ENCODE peak calls at places on chromosomes 6 and 20, in nine cellular contexts. W is A549, V is right lobe of liver, O is adrenal gland, X is GM12892, A is HepG2, F is uterus, P is HCT116, T is stomach. Q is an unnamed sample.

GRCh38 chr6:84150680-84151079 is 76.8 kb downstream of the CEP162 start:
- DNase-seq in A (no peak), O (no peak), F (no peak), W (no peak), V (no peak), T (no peak), P (no peak), X (no peak), Q (no peak)

GRCh38 chr6:141316236-141316635 is 816.5 kb upstream of the GJE1 start:
- DNase-seq in A (no peak), T (no peak), F (no peak), O (no peak), P (no peak), X (no peak), V (no peak), W (no peak), Q (no peak)

GRCh38 chr6:47247227-47247797 is 62.4 kb downstream of the TNFRSF21 start:
- DNase-seq in T (no peak), W (no peak), A (no peak), F (no peak), O (no peak), P (no peak), V (no peak), X (no peak), Q (peak)

GRCh38 chr6:104506429-104506828 is 353.3 kb downstream of the HACE1 start:
- DNase-seq in P (no peak), A (no peak), F (no peak), O (no peak), W (no peak), X (no peak), V (no peak), T (no peak), Q (no peak)

GRCh38 chr6:79671605-79672266 is 40.6 kb downstream of the SH3BGRL2 start:
- DNase-seq in T (peak), F (peak), A (peak), W (peak), V (no peak), O (peak), X (no peak), P (peak), Q (no peak)

GRCh38 chr6:125983246-125983945 is 2.9 kb upstream of the TRMT11 start:
- DNase-seq in P (no peak), V (no peak), T (no peak), A (no peak), X (no peak), F (no peak), W (peak), O (no peak), Q (no peak)

GRCh38 chr6:137210903-137211302 is 8.3 kb downstream of the IFNGR1 start:
- DNase-seq in V (no peak), T (no peak), P (no peak), W (no peak), O (no peak), A (no peak), X (no peak), F (no peak), Q (no peak)

GRCh38 chr6:27864906-27865883 is 47.0 kb downstream of the OR2B2 start:
- DNase-seq in T (peak), X (peak), V (peak), A (peak), O (peak), F (peak), P (no peak), W (peak), Q (peak)

GRCh38 chr20:10434467-10434831 is 427 bp upstream of the MKKS start:
- DNase-seq in P (peak), V (peak), T (peak), O (peak), A (peak), X (peak), F (peak), W (peak), Q (peak)

GRCh38 chr20:10434832-10435812 is at the start of gene SLX4IP:
- DNase-seq in W (peak), X (peak), T (peak), F (peak), O (peak), P (peak), V (peak), A (peak), Q (peak)

GRCh38 chr20:10433014-10433622 is 904 bp downstream of the MKKS start:
- DNase-seq in V (no peak), X (no peak), T (no peak), F (no peak), A (peak), P (no peak), W (no peak), O (no peak), Q (no peak)

GRCh38 chr20:10432079-10432478 is 1.9 kb downstream of the MKKS start:
- DNase-seq in P (no peak), T (no peak), F (no peak), X (no peak), O (no peak), V (no peak), A (no peak), W (no peak), Q (no peak)

GRCh38 chr20:10433623-10434466 is at the start of gene MKKS:
- DNase-seq in O (peak), F (peak), P (peak), V (peak), T (peak), A (peak), W (peak), X (peak), Q (peak)
- TF ChIP-seq POLR2A in O (peak), F (peak), P (no peak), V (peak), T (no peak), A (peak), W (peak), X (peak), Q (no peak)

GRCh38 chr6:155177369-155177961 is 86.3 kb upstream of the CLDN20 start:
- DNase-seq in A (peak), P (peak), O (no peak), F (peak), T (peak), W (peak), X (no peak), V (no peak), Q (peak)

GRCh38 chr6:155185544-155185943 is 78.3 kb upstream of the CLDN20 start:
- DNase-seq in A (no peak), P (peak), X (no peak), V (no peak), W (peak), T (peak), F (no peak), O (no peak), Q (no peak)

GRCh38 chr6:155183095-155183494 is 80.7 kb upstream of the CLDN20 start:
- DNase-seq in X (no peak), T (no peak), V (no peak), O (no peak), F (no peak), W (no peak), A (no peak), P (no peak), Q (no peak)

GRCh38 chr6:155182103-155182502 is 81.7 kb upstream of the CLDN20 start:
- DNase-seq in T (no peak), P (no peak), A (no peak), W (no peak), O (no peak), V (no peak), F (no peak), X (no peak), Q (no peak)

DNA sequence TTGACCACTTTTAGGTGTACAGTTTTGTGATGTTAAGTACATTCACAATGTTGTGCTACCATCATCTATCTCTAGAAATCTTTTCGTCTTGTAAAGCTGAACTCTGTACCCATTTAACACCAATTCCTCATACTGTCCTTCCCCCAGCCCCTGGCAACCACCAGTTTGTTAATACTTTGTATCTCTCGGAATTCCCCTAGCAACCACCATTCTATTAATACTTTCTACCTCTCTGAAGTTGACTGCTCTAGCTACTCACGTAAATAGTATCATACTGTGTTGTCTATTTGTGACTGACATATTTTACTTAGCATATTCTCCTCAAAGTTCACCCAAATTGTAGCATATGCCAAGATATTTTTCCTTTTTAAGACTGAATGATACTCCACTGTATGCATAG is 82.3 kb upstream of the CLDN20 start:
- DNase-seq in X (no peak), W (no peak), O (no peak), T (no peak), F (no peak), V (no peak), A (peak), P (no peak), Q (no peak)
- TF ChIP-seq POLR2A in X (no peak), W (no peak), O (no peak), T (no peak), F (no peak), V (no peak), A (no peak), P (no peak), Q (no peak)

GRCh38 chr20:50523552-50524167 is 13.5 kb downstream of the PTPN1 start:
- DNase-seq in X (no peak), P (no peak), F (no peak), W (no peak), A (no peak), T (no peak), V (no peak), O (no peak), Q (no peak)

GRCh38 chr20:50521709-50522674 is 11.8 kb downstream of the PTPN1 start:
- DNase-seq in A (no peak), W (no peak), T (no peak), P (no peak), V (no peak), X (no peak), F (no peak), O (no peak), Q (no peak)

GRCh38 chr20:50520222-50520877 is 10.2 kb downstream of the PTPN1 start:
- DNase-seq in W (no peak), P (no peak), T (no peak), V (no peak), O (no peak), A (no peak), F (no peak), X (no peak), Q (no peak)

GRCh38 chr20:50519036-50519780 is 9.0 kb downstream of the PTPN1 start:
- DNase-seq in F (no peak), V (no peak), W (no peak), A (no peak), X (no peak), O (no peak), T (no peak), P (no peak), Q (peak)

DNA sequence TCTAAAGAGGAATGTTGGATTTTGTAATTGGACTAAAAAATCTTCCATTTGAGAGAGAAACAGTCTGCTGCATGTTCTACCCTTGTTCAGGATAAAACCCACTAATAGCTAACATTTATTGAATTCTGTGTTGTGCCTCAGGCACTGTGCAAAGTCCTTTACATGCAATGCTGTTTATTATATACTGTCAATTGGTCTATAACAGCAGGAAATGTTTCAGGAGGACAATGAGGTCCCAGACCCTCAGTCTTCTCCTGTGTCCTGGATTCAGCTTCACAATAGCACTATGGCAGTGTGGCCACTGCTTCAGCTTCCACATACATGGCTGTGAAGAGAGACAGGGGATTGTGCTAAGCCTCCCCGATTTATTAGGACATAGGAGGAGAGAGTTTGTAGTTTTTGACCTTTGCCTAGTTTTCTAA is 11.0 kb downstream of the PTPN1 start:
- DNase-seq in O (no peak), X (no peak), V (no peak), F (no peak), A (no peak), P (no peak), T (no peak), W (no peak), Q (no peak)
- TF ChIP-seq POLR2A in O (no peak), X (no peak), V (no peak), F (no peak), A (no peak), P (no peak), T (no peak), W (no peak), Q (no peak)

DNA sequence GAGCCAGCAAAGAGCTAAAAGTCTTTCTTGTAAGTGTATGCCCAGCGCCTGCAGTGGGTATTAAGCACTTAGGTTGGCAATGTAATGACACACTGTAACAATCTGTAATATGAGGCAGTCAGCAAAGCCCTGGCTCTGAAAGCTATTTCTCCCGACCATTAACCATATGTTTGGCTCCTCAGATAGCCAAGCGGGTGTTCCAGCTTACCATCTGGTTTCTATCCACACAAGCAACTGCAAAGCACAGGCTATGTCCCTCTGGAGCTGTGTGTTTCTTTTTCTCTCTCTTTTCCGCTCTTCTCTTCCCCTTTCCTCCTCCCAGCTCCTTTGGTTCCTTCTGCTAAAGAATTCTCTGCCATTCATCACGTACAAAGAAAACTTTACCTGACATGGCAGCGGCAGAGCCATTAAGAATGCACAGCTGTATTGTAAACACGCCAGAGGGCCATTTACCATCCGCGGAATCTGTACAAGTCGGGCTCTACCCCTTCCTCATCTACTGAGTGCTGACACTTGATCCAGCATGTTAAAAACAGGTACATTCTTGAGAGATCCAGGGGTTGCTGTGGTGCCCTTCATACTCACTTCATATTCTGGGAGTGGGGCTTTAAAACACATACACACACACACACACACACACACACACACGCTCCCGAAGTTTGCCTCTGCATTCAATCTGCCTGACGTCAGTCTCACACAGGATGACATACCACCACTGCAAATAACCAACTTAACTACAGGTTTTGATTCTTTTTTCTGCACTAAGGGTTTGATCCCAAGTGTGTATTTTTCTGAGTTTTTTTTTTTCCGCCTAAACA is 77.3 kb downstream of the BACH2 start:
- DNase-seq in O (peak), V (no peak), P (no peak), T (no peak), F (peak), X (no peak), W (no peak), A (no peak), Q (no peak)
- TF ChIP-seq POLR2A in O (no peak), V (no peak), P (no peak), T (no peak), F (no peak), X (no peak), W (no peak), A (no peak), Q (no peak)

DNA sequence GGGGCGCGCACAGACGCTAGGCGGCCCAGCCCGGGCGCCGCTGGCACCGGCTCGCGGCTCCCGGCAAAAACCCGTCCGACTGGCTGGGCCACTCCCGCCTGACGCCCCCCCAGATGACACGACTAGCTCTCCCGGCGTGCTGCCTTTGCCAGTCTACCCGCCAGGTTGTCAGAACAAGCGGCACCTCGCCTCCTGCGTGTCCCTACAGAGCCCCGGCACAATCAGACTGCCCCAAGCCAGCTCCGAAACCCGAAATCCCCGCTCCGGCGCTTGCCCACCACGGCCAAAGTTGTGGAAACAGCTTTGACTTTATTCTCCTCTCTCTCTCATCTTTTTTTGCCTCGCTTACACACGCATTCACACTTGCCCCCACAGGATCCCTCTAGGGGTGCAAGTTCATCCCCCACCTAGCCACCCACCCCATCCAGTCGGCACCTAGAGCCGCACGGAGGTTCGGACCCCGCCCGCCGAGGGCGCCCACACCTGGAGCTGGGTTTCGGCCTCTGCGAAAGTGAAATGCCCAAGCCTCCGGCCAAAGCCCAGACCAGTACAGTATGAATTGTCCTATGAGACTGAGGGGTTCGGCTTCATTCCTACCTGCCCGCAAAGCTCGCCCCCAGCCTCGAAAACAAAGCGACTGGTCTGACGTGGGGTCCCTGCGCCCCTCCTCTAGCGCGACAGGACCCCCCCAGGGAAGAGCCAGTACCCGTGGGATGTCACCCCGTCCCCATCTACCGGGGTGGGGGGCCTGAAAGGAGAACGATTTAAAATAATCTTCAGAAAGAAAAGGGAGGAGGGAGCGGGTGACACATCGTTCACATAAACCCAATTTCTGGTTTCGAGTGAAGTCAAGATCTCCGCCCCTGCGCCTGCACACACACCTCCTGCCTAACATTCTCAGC is 1.7 kb downstream of the TFAP2A start:
- DNase-seq in O (no peak), P (no peak), F (no peak), T (peak), A (no peak), W (peak), V (no peak), X (no peak), Q (no peak)
- TF ChIP-seq POLR2A in O (no peak), P (no peak), F (no peak), T (no peak), A (no peak), W (no peak), V (no peak), X (no peak), Q (no peak)

DNA sequence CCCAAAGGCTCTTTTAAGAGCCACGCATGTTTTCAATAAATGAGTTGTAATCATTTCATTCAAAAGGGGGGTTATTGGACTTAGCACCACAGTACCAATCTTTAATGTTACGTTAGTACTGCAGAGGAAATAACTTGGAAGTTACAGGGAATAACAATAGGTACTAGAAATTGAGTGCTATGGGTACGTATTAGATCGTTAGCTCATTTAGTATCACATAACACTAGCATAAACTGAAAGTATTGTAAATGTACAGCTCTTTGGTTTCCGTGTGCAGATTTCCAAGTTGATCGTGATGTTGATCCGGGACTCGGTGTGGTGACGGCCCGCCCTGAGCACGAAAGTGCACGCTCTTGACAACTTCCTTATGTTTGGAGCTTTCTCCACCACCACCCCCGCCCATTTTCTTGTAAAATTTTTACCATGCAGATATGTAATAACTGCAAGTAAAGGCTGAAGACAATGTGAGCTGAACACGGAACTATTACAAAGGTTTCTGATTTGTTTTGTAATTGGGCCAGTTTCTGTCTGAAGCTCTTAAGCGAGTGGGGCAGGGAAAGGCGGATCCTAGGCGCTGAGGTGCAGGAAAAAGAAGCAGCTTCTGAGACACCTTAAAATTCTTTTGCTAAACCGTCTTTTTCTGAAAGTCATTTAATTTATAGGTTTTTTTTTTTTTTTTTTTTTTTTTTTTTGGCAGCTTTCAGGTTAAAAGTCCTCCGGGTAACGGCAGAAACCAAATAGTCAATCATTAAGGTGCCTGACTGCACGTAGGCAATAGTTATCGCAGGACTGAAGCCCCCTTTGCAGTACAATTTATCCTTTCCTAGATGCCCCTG is 71.6 kb downstream of the HFE start:
- DNase-seq in X (no peak), V (peak), W (peak), F (peak), O (peak), A (no peak), P (no peak), T (peak), Q (peak)
- TF ChIP-seq POLR2A in X (peak), V (no peak), W (peak), F (no peak), O (peak), A (peak), P (peak), T (no peak), Q (peak)

GRCh38 chr6:32190054-32190945 is at the start of gene PBX2:
- DNase-seq in V (peak), P (peak), O (peak), F (peak), X (peak), T (peak), A (peak), W (peak), Q (peak)
- TF ChIP-seq POLR2A in V (peak), P (peak), O (no peak), F (peak), X (peak), T (peak), A (peak), W (peak), Q (peak)

GRCh38 chr6:109094351-109095035 is at the start of gene SESN1:
- DNase-seq in O (peak), V (peak), P (peak), A (peak), T (peak), W (peak), F (peak), X (peak), Q (peak)
- TF ChIP-seq POLR2A in O (peak), V (peak), P (peak), A (peak), T (peak), W (peak), F (peak), X (peak), Q (peak)

GRCh38 chr6:25278914-25279747 is at the start of gene CARMIL1:
- DNase-seq in F (peak), P (peak), V (peak), X (peak), A (peak), O (peak), T (peak), W (peak), Q (peak)
- TF ChIP-seq POLR2A in F (no peak), P (peak), V (peak), X (peak), A (no peak), O (peak), T (no peak), W (peak), Q (no peak)

Q was measured in erythroblast.